ENCODE peak calls at places on chromosomes 1 and 21, in five cellular contexts. One of them, this sample, is unnamed.

GRCh38 chr21:14545906-14546480 is at the start of gene SAMSN1:
- DNase-seq in neuronal stem cell: no peak
- DNase-seq in fibroblast of lung: no peak
- DNase-seq in mammary epithelial cell: no peak
- DNase-seq in SK-N-SH: no peak
- DNase-seq in this sample: peak; percentile 54

GRCh38 chr1:183881387-183882084 is 76.6 kb downstream of the RGL1 start:
- DNase-seq in mammary epithelial cell: peak; percentile 63
- DNase-seq in neuronal stem cell: peak; percentile 42
- DNase-seq in fibroblast of lung: peak; percentile 81
- DNase-seq in SK-N-SH: no peak
- DNase-seq in this sample: no peak

GRCh38 chr1:155989242-155989991 is 11.1 kb upstream of the ARHGEF2 start:
- DNase-seq in SK-N-SH: peak; percentile 85
- DNase-seq in fibroblast of lung: peak; percentile 77
- DNase-seq in neuronal stem cell: no peak
- DNase-seq in mammary epithelial cell: peak; percentile 59
- DNase-seq in this sample: peak; percentile 80

GRCh38 chr1:26844389-26844788 is 17.9 kb downstream of the ZDHHC18 start:
- DNase-seq in fibroblast of lung: no peak
- DNase-seq in mammary epithelial cell: no peak
- DNase-seq in neuronal stem cell: no peak
- DNase-seq in SK-N-SH: no peak
- DNase-seq in this sample: no peak

GRCh38 chr1:195902779-195903178 is 705.5 kb downstream of the KCNT2 start:
- DNase-seq in SK-N-SH: no peak
- DNase-seq in fibroblast of lung: no peak
- DNase-seq in neuronal stem cell: no peak
- DNase-seq in mammary epithelial cell: no peak
- DNase-seq in this sample: no peak

GRCh38 chr1:42990757-42991346 is 32.2 kb upstream of the SLC2A1 start:
- DNase-seq in fibroblast of lung: no peak
- DNase-seq in neuronal stem cell: no peak
- DNase-seq in mammary epithelial cell: no peak
- DNase-seq in SK-N-SH: no peak
- DNase-seq in this sample: no peak

GRCh38 chr1:21586222-21586621 is 77.0 kb downstream of the ALPL start:
- DNase-seq in mammary epithelial cell: no peak
- DNase-seq in neuronal stem cell: no peak
- DNase-seq in fibroblast of lung: no peak
- DNase-seq in SK-N-SH: no peak
- DNase-seq in this sample: no peak

GRCh38 chr1:101260531-101260930 is 23.7 kb downstream of the S1PR1 start:
- DNase-seq in neuronal stem cell: no peak
- DNase-seq in fibroblast of lung: no peak
- DNase-seq in mammary epithelial cell: no peak
- DNase-seq in SK-N-SH: no peak
- DNase-seq in this sample: no peak

GRCh38 chr1:37038079-37038702 is 3.9 kb upstream of the GRIK3 start:
- DNase-seq in SK-N-SH: peak; percentile 54
- DNase-seq in neuronal stem cell: no peak
- DNase-seq in mammary epithelial cell: peak; percentile 6
- DNase-seq in fibroblast of lung: no peak
- DNase-seq in this sample: no peak

GRCh38 chr1:236030572-236030971 is 34.3 kb downstream of the NID1 start:
- DNase-seq in neuronal stem cell: no peak
- DNase-seq in SK-N-SH: no peak
- DNase-seq in mammary epithelial cell: no peak
- DNase-seq in fibroblast of lung: peak; percentile 91
- DNase-seq in this sample: no peak

GRCh38 chr1:70220015-70220414 is 1.2 kb upstream of the SRSF11 start:
- DNase-seq in neuronal stem cell: no peak
- DNase-seq in SK-N-SH: no peak
- DNase-seq in fibroblast of lung: no peak
- DNase-seq in mammary epithelial cell: no peak
- DNase-seq in this sample: no peak

GRCh38 chr1:8423134-8423701 is 105.3 kb downstream of the SLC45A1 start:
- DNase-seq in fibroblast of lung: no peak
- DNase-seq in SK-N-SH: peak; percentile 71
- DNase-seq in neuronal stem cell: no peak
- DNase-seq in mammary epithelial cell: peak; percentile 25
- DNase-seq in this sample: no peak

GRCh38 chr1:7401814-7402547 is 369.1 kb upstream of the VAMP3 start:
- DNase-seq in SK-N-SH: peak; percentile 22
- DNase-seq in neuronal stem cell: no peak
- DNase-seq in mammary epithelial cell: peak; percentile 99
- DNase-seq in fibroblast of lung: peak; percentile 98
- DNase-seq in this sample: no peak

GRCh38 chr1:109078317-109078716 is 2.5 kb upstream of the TAF13 start:
- DNase-seq in fibroblast of lung: no peak
- DNase-seq in SK-N-SH: no peak
- DNase-seq in neuronal stem cell: no peak
- DNase-seq in mammary epithelial cell: no peak
- DNase-seq in this sample: no peak

GRCh38 chr1:65059930-65060538 is 88.0 kb upstream of the AK4 start:
- DNase-seq in mammary epithelial cell: peak; percentile 25
- DNase-seq in fibroblast of lung: peak; percentile 72
- DNase-seq in neuronal stem cell: no peak
- DNase-seq in SK-N-SH: peak; percentile 56
- DNase-seq in this sample: peak; percentile 55

GRCh38 chr1:115771094-115771846 is 2.8 kb upstream of the CASQ2 start:
- DNase-seq in mammary epithelial cell: peak; percentile 67
- DNase-seq in SK-N-SH: peak; percentile 26
- DNase-seq in neuronal stem cell: no peak
- DNase-seq in fibroblast of lung: no peak
- DNase-seq in this sample: no peak

GRCh38 chr1:185574139-185574835 is 159.9 kb upstream of the HMCN1 start:
- DNase-seq in fibroblast of lung: no peak
- DNase-seq in SK-N-SH: no peak
- DNase-seq in neuronal stem cell: no peak
- DNase-seq in mammary epithelial cell: peak; percentile 34
- DNase-seq in this sample: no peak

GRCh38 chr1:228345201-228345930 is 61.3 kb downstream of the TRIM11 start:
- DNase-seq in SK-N-SH: no peak
- DNase-seq in mammary epithelial cell: no peak
- DNase-seq in fibroblast of lung: no peak
- DNase-seq in neuronal stem cell: no peak
- DNase-seq in this sample: no peak

GRCh38 chr1:25701030-25701785 is 84.6 kb downstream of the MAN1C1 start:
- DNase-seq in SK-N-SH: no peak
- DNase-seq in neuronal stem cell: no peak
- DNase-seq in mammary epithelial cell: no peak
- DNase-seq in fibroblast of lung: no peak
- DNase-seq in this sample: no peak

GRCh38 chr1:69976896-69977295 is 228.5 kb downstream of the LRRC40 start:
- DNase-seq in fibroblast of lung: peak; percentile 20
- DNase-seq in neuronal stem cell: no peak
- DNase-seq in SK-N-SH: no peak
- DNase-seq in mammary epithelial cell: peak; percentile 10
- DNase-seq in this sample: no peak

GRCh38 chr21:46551636-46552241 is 53.1 kb downstream of the S100B start:
- DNase-seq in fibroblast of lung: no peak
- DNase-seq in mammary epithelial cell: no peak
- DNase-seq in SK-N-SH: no peak
- DNase-seq in neuronal stem cell: no peak
- DNase-seq in this sample: no peak

GRCh38 chr1:98792123-98792522 is 130.6 kb downstream of the SNX7 start:
- DNase-seq in fibroblast of lung: peak; percentile 19
- DNase-seq in neuronal stem cell: no peak
- DNase-seq in SK-N-SH: peak; percentile 24
- DNase-seq in mammary epithelial cell: peak; percentile 1
- DNase-seq in this sample: no peak

GRCh38 chr1:185375583-185375982 is 58.5 kb upstream of the IVNS1ABP start:
- DNase-seq in SK-N-SH: no peak
- DNase-seq in mammary epithelial cell: peak; percentile 23
- DNase-seq in fibroblast of lung: no peak
- DNase-seq in neuronal stem cell: no peak
- DNase-seq in this sample: no peak

GRCh38 chr1:181676269-181676668 is 193.0 kb downstream of the CACNA1E start:
- DNase-seq in mammary epithelial cell: peak; percentile 26
- DNase-seq in fibroblast of lung: peak; percentile 23
- DNase-seq in neuronal stem cell: peak; percentile 29
- DNase-seq in SK-N-SH: peak; percentile 64
- DNase-seq in this sample: peak; percentile 64

GRCh38 chr1:210362526-210362925 is 33.8 kb downstream of the HHAT start:
- DNase-seq in mammary epithelial cell: no peak
- DNase-seq in neuronal stem cell: no peak
- DNase-seq in fibroblast of lung: peak; percentile 63
- DNase-seq in SK-N-SH: no peak
- DNase-seq in this sample: no peak

GRCh38 chr1:6554907-6555778 is at the start of gene TAS1R1:
- DNase-seq in mammary epithelial cell: no peak
- DNase-seq in SK-N-SH: no peak
- DNase-seq in fibroblast of lung: no peak
- DNase-seq in neuronal stem cell: no peak
- DNase-seq in this sample: no peak

GRCh38 chr1:179742717-179743678 is at the start of gene FAM163A:
- DNase-seq in SK-N-SH: peak; percentile 85
- DNase-seq in mammary epithelial cell: no peak
- DNase-seq in neuronal stem cell: peak; percentile 46
- DNase-seq in fibroblast of lung: no peak
- DNase-seq in this sample: no peak

GRCh38 chr1:941588-942383 is 17.3 kb downstream of the NOC2L start:
- DNase-seq in neuronal stem cell: peak; percentile 77
- DNase-seq in mammary epithelial cell: peak; percentile 34
- DNase-seq in SK-N-SH: peak; percentile 90
- DNase-seq in fibroblast of lung: peak; percentile 75
- DNase-seq in this sample: peak; percentile 44
- H3K9ac ChIP-seq in neuronal stem cell: no peak overlapping the region
- H3K9ac ChIP-seq in mammary epithelial cell: no peak overlapping the region
- H3K9ac ChIP-seq in SK-N-SH: no peak overlapping the region
- H3K9ac ChIP-seq in fibroblast of lung: peak overlapping the region; percentile 55
- H3K9ac ChIP-seq in this sample: no peak overlapping the region

GRCh38 chr21:41250519-41250918 is 66.1 kb upstream of the FAM3B start:
- DNase-seq in mammary epithelial cell: peak; percentile 66
- DNase-seq in SK-N-SH: no peak
- DNase-seq in neuronal stem cell: no peak
- DNase-seq in fibroblast of lung: peak; percentile 36
- DNase-seq in this sample: no peak

GRCh38 chr21:41251961-41252642 is 64.5 kb upstream of the FAM3B start:
- DNase-seq in fibroblast of lung: peak; percentile 72
- DNase-seq in mammary epithelial cell: peak; percentile 74
- DNase-seq in SK-N-SH: no peak
- DNase-seq in neuronal stem cell: no peak
- DNase-seq in this sample: no peak

GRCh38 chr21:41247561-41247968 is 69.0 kb upstream of the FAM3B start:
- DNase-seq in SK-N-SH: no peak
- DNase-seq in mammary epithelial cell: no peak
- DNase-seq in fibroblast of lung: peak; percentile 79
- DNase-seq in neuronal stem cell: no peak
- DNase-seq in this sample: no peak

GRCh38 chr21:41247976-41248545 is 68.5 kb upstream of the FAM3B start:
- DNase-seq in neuronal stem cell: no peak
- DNase-seq in SK-N-SH: no peak
- DNase-seq in fibroblast of lung: no peak
- DNase-seq in mammary epithelial cell: no peak
- DNase-seq in this sample: no peak

DNA sequence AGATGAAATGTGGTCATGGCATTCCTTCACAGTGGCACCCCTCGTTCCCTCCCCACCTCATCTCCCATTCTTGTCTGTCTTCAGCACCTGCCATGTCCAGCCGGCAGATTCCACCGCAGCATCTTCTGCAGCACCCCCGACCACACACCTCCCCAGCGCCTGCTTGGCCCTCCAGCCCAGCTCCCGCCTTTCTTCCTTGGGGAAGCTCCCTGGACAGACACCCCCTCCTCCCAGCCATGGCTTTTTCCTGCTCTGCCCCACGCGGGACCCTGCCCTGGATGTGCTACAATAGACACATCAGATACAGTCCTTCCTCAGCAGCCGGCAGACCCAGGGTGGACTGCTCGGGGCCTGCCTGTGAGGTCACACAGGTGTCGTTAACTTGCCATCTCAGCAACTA is 67.1 kb upstream of the FAM3B start:
- DNase-seq in fibroblast of lung: no peak
- DNase-seq in SK-N-SH: no peak
- DNase-seq in neuronal stem cell: no peak
- DNase-seq in mammary epithelial cell: no peak
- DNase-seq in this sample: no peak
- H3K9me3 ChIP-seq in fibroblast of lung: no peaks in the 10 kb centered on the region
- H3K9me3 ChIP-seq in SK-N-SH: no peaks in the 10 kb centered on the region
- H3K9me3 ChIP-seq in neuronal stem cell: no peaks in the 10 kb centered on the region
- H3K9me3 ChIP-seq in mammary epithelial cell: no peaks in the 10 kb centered on the region
- H3K9me3 ChIP-seq in this sample: no peaks in the 10 kb centered on the region

DNA sequence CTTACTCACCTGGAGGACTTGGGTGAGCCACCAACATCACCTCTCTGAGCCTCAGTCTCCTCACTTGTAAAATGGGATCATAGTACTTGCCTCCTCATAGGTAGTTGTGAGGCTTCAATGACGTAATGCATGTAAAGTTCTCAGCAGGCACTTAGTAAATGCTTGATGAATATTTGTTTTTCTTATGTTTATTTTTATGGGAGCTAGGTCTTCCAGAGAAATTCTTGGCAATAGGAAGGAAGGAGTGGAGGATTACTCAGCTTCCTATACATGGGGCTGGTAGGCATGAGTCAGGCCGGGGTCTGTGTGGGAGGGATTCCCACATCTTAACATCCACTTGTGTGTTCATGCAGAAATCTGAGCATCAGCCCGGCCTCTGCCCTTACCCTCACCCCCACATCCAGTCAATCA is 95.4 kb upstream of the USP24 start:
- DNase-seq in neuronal stem cell: no peak
- DNase-seq in SK-N-SH: peak; percentile 48
- DNase-seq in mammary epithelial cell: peak; percentile 95
- DNase-seq in fibroblast of lung: peak; percentile 98
- DNase-seq in this sample: no peak
- H3K9ac ChIP-seq in neuronal stem cell: no peak overlapping the region
- H3K9ac ChIP-seq in SK-N-SH: peak overlapping the region; percentile 71
- H3K9ac ChIP-seq in mammary epithelial cell: no peak overlapping the region
- H3K9ac ChIP-seq in fibroblast of lung: no peak overlapping the region
- H3K9ac ChIP-seq in this sample: no peak overlapping the region

GRCh38 chr1:152473887-152474537 is 36.6 kb upstream of the LCE5A start:
- DNase-seq in fibroblast of lung: no peak
- DNase-seq in neuronal stem cell: no peak
- DNase-seq in mammary epithelial cell: peak; percentile 71
- DNase-seq in SK-N-SH: no peak
- DNase-seq in this sample: no peak
- H3K9me3 ChIP-seq in fibroblast of lung: no peaks in the 10 kb centered on the region
- H3K9me3 ChIP-seq in neuronal stem cell: no peaks in the 10 kb centered on the region
- H3K9me3 ChIP-seq in mammary epithelial cell: peaks cover 11% of the 10 kb centered on the region
- H3K9me3 ChIP-seq in SK-N-SH: no peaks in the 10 kb centered on the region
- H3K9me3 ChIP-seq in this sample: no peaks in the 10 kb centered on the region

DNA sequence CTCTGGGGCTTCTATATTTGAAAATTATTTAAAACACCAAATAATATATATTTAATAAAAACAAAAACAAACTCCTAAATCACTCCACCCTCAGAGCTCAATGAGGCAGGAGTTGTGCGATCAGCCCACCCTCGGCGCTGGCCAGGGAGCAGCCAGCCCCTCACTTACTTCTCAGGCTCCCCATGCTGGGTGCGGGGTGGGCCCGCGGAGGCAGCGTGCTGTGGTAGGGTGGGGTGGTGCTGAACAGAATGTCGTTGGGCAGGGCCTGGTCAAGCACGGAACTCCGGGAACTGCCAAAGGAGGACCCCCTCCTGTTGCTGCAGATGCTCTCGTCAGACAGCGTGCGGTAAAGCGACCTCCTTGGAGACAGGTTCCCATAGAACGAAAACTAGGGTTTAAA is 204.5 kb downstream of the SIPA1L2 start:
- DNase-seq in mammary epithelial cell: no peak
- DNase-seq in fibroblast of lung: no peak
- DNase-seq in SK-N-SH: no peak
- DNase-seq in neuronal stem cell: no peak
- DNase-seq in this sample: no peak
- H3K9ac ChIP-seq in mammary epithelial cell: no peak overlapping the region
- H3K9ac ChIP-seq in fibroblast of lung: no peak overlapping the region
- H3K9ac ChIP-seq in SK-N-SH: no peak overlapping the region
- H3K9ac ChIP-seq in neuronal stem cell: no peak overlapping the region
- H3K9ac ChIP-seq in this sample: no peak overlapping the region

This sample was measured in MM.1S.